ENCODE peak calls at places on chromosomes 11 and 22, in six cellular contexts. One of them, this sample, is unnamed.

GRCh38 chr11:43504316-43504950 is 145.7 kb downstream of the TTC17 start:
- ATAC-seq in Right ventricle myocardium superior: peak; percentile 41
- ATAC-seq in T-helper 17 cell: no peak
- ATAC-seq in activated naive CD8-positive, alpha-beta T cell treated with anti-CD3 and anti-CD28 coated beads, Interleukin-2, amount 10 ng/mL, durations not matched to agents 7 days and 5 days: no peak
- ATAC-seq in A549: peak; percentile 84
- ATAC-seq in naive thymus-derived CD8-positive, alpha-beta T cell: no peak
- ATAC-seq in this sample: peak; percentile 71

GRCh38 chr22:20587206-20587958 is 80.0 kb downstream of the MED15 start:
- ATAC-seq in Right ventricle myocardium superior: no peak
- ATAC-seq in T-helper 17 cell: no peak
- ATAC-seq in activated naive CD8-positive, alpha-beta T cell treated with anti-CD3 and anti-CD28 coated beads, Interleukin-2, amount 10 ng/mL, durations not matched to agents 7 days and 5 days: no peak
- ATAC-seq in A549: no peak
- ATAC-seq in naive thymus-derived CD8-positive, alpha-beta T cell: no peak
- ATAC-seq in this sample: no peak

GRCh38 chr11:7462706-7463105 is 22.6 kb upstream of the OLFML1 start:
- ATAC-seq in Right ventricle myocardium superior: no peak
- ATAC-seq in T-helper 17 cell: no peak
- ATAC-seq in activated naive CD8-positive, alpha-beta T cell treated with anti-CD3 and anti-CD28 coated beads, Interleukin-2, amount 10 ng/mL, durations not matched to agents 7 days and 5 days: no peak
- ATAC-seq in A549: no peak
- ATAC-seq in naive thymus-derived CD8-positive, alpha-beta T cell: no peak
- ATAC-seq in this sample: peak; percentile 34

GRCh38 chr11:130246719-130247118 is 68.0 kb downstream of the ZBTB44 start:
- ATAC-seq in Right ventricle myocardium superior: no peak
- ATAC-seq in T-helper 17 cell: no peak
- ATAC-seq in activated naive CD8-positive, alpha-beta T cell treated with anti-CD3 and anti-CD28 coated beads, Interleukin-2, amount 10 ng/mL, durations not matched to agents 7 days and 5 days: no peak
- ATAC-seq in A549: no peak
- ATAC-seq in naive thymus-derived CD8-positive, alpha-beta T cell: no peak
- ATAC-seq in this sample: no peak

GRCh38 chr11:8810331-8811301 is 100.4 kb upstream of the AKIP1 start:
- ATAC-seq in Right ventricle myocardium superior: peak; percentile 86
- ATAC-seq in T-helper 17 cell: no peak
- ATAC-seq in activated naive CD8-positive, alpha-beta T cell treated with anti-CD3 and anti-CD28 coated beads, Interleukin-2, amount 10 ng/mL, durations not matched to agents 7 days and 5 days: peak; percentile 52
- ATAC-seq in A549: no peak
- ATAC-seq in naive thymus-derived CD8-positive, alpha-beta T cell: no peak
- ATAC-seq in this sample: peak; percentile 71

GRCh38 chr11:3345736-3346135 is 33.2 kb downstream of the ZNF195 start:
- ATAC-seq in Right ventricle myocardium superior: no peak
- ATAC-seq in T-helper 17 cell: no peak
- ATAC-seq in activated naive CD8-positive, alpha-beta T cell treated with anti-CD3 and anti-CD28 coated beads, Interleukin-2, amount 10 ng/mL, durations not matched to agents 7 days and 5 days: no peak
- ATAC-seq in A549: no peak
- ATAC-seq in naive thymus-derived CD8-positive, alpha-beta T cell: no peak
- ATAC-seq in this sample: no peak

GRCh38 chr22:46068908-46069481 is 81.3 kb upstream of the PPARA start:
- ATAC-seq in Right ventricle myocardium superior: no peak
- ATAC-seq in T-helper 17 cell: no peak
- ATAC-seq in activated naive CD8-positive, alpha-beta T cell treated with anti-CD3 and anti-CD28 coated beads, Interleukin-2, amount 10 ng/mL, durations not matched to agents 7 days and 5 days: no peak
- ATAC-seq in A549: peak; percentile 17
- ATAC-seq in naive thymus-derived CD8-positive, alpha-beta T cell: no peak
- ATAC-seq in this sample: peak; percentile 44

GRCh38 chr11:15716550-15716949 is 601.8 kb downstream of the INSC start:
- ATAC-seq in Right ventricle myocardium superior: no peak
- ATAC-seq in T-helper 17 cell: no peak
- ATAC-seq in activated naive CD8-positive, alpha-beta T cell treated with anti-CD3 and anti-CD28 coated beads, Interleukin-2, amount 10 ng/mL, durations not matched to agents 7 days and 5 days: no peak
- ATAC-seq in A549: no peak
- ATAC-seq in naive thymus-derived CD8-positive, alpha-beta T cell: no peak
- ATAC-seq in this sample: no peak

GRCh38 chr11:10597877-10598341 is 29.4 kb upstream of the LYVE1 start:
- ATAC-seq in Right ventricle myocardium superior: peak; percentile 49
- ATAC-seq in T-helper 17 cell: no peak
- ATAC-seq in activated naive CD8-positive, alpha-beta T cell treated with anti-CD3 and anti-CD28 coated beads, Interleukin-2, amount 10 ng/mL, durations not matched to agents 7 days and 5 days: no peak
- ATAC-seq in A549: no peak
- ATAC-seq in naive thymus-derived CD8-positive, alpha-beta T cell: no peak
- ATAC-seq in this sample: no peak

GRCh38 chr22:45722006-45722405 is 50.4 kb downstream of the ATXN10 start:
- ATAC-seq in Right ventricle myocardium superior: no peak
- ATAC-seq in T-helper 17 cell: no peak
- ATAC-seq in activated naive CD8-positive, alpha-beta T cell treated with anti-CD3 and anti-CD28 coated beads, Interleukin-2, amount 10 ng/mL, durations not matched to agents 7 days and 5 days: no peak
- ATAC-seq in A549: peak; percentile 78
- ATAC-seq in naive thymus-derived CD8-positive, alpha-beta T cell: no peak
- ATAC-seq in this sample: no peak

GRCh38 chr22:32327066-32327465 is 30.6 kb upstream of the RFPL3 start:
- ATAC-seq in Right ventricle myocardium superior: no peak
- ATAC-seq in T-helper 17 cell: no peak
- ATAC-seq in activated naive CD8-positive, alpha-beta T cell treated with anti-CD3 and anti-CD28 coated beads, Interleukin-2, amount 10 ng/mL, durations not matched to agents 7 days and 5 days: no peak
- ATAC-seq in A549: no peak
- ATAC-seq in naive thymus-derived CD8-positive, alpha-beta T cell: no peak
- ATAC-seq in this sample: no peak

GRCh38 chr22:19181786-19182471 is 3.4 kb upstream of the SLC25A1 start:
- ATAC-seq in Right ventricle myocardium superior: no peak
- ATAC-seq in T-helper 17 cell: no peak
- ATAC-seq in activated naive CD8-positive, alpha-beta T cell treated with anti-CD3 and anti-CD28 coated beads, Interleukin-2, amount 10 ng/mL, durations not matched to agents 7 days and 5 days: no peak
- ATAC-seq in A549: no peak
- ATAC-seq in naive thymus-derived CD8-positive, alpha-beta T cell: no peak
- ATAC-seq in this sample: no peak

GRCh38 chr11:36890841-36891240 is 292.8 kb upstream of the RAG2 start:
- ATAC-seq in Right ventricle myocardium superior: no peak
- ATAC-seq in T-helper 17 cell: no peak
- ATAC-seq in activated naive CD8-positive, alpha-beta T cell treated with anti-CD3 and anti-CD28 coated beads, Interleukin-2, amount 10 ng/mL, durations not matched to agents 7 days and 5 days: no peak
- ATAC-seq in A549: no peak
- ATAC-seq in naive thymus-derived CD8-positive, alpha-beta T cell: no peak
- ATAC-seq in this sample: no peak

GRCh38 chr11:76051937-76052336 is 154.4 kb downstream of the WNT11 start:
- ATAC-seq in Right ventricle myocardium superior: no peak
- ATAC-seq in T-helper 17 cell: no peak
- ATAC-seq in activated naive CD8-positive, alpha-beta T cell treated with anti-CD3 and anti-CD28 coated beads, Interleukin-2, amount 10 ng/mL, durations not matched to agents 7 days and 5 days: no peak
- ATAC-seq in A549: no peak
- ATAC-seq in naive thymus-derived CD8-positive, alpha-beta T cell: no peak
- ATAC-seq in this sample: no peak

GRCh38 chr22:34592341-34592740 is 473.6 kb upstream of the ISX start:
- ATAC-seq in Right ventricle myocardium superior: no peak
- ATAC-seq in T-helper 17 cell: no peak
- ATAC-seq in activated naive CD8-positive, alpha-beta T cell treated with anti-CD3 and anti-CD28 coated beads, Interleukin-2, amount 10 ng/mL, durations not matched to agents 7 days and 5 days: no peak
- ATAC-seq in A549: no peak
- ATAC-seq in naive thymus-derived CD8-positive, alpha-beta T cell: no peak
- ATAC-seq in this sample: no peak

GRCh38 chr22:29195964-29196666 is 9.6 kb upstream of the EMID1 start:
- ATAC-seq in Right ventricle myocardium superior: peak; percentile 55
- ATAC-seq in T-helper 17 cell: no peak
- ATAC-seq in activated naive CD8-positive, alpha-beta T cell treated with anti-CD3 and anti-CD28 coated beads, Interleukin-2, amount 10 ng/mL, durations not matched to agents 7 days and 5 days: no peak
- ATAC-seq in A549: no peak
- ATAC-seq in naive thymus-derived CD8-positive, alpha-beta T cell: no peak
- ATAC-seq in this sample: no peak

This sample was measured in SK-N-SH treated with all-trans-retinoic acid at 6 μM for 48 hours.